ENCODE peak calls at places on chromosome 21, in nine cellular contexts. M, G, R, F, K, E, J, I and B are unnamed samples.

GRCh38 chr21:43341349-43342163 is 85.4 kb downstream of the SIK1 start:
- DNase-seq in E (no peak), M (no peak), J (no peak), G (peak; percentile 16), I (no peak), F (no peak), R (no peak), K (no peak), B (no peak)

GRCh38 chr21:46080171-46081021 is 17.5 kb upstream of the COL6A2 start:
- DNase-seq in M (no peak), G (no peak), E (no peak), I (no peak), K (peak; percentile 60), F (no peak), J (no peak), R (no peak), B (no peak)

GRCh38 chr21:41834252-41834925 is 44.8 kb downstream of the PRDM15 start:
- DNase-seq in M (no peak), J (no peak), G (no peak), F (no peak), E (no peak), R (no peak), K (no peak), I (no peak), B (no peak)

GRCh38 chr21:36707763-36708511 is 9.0 kb downstream of the SIM2 start:
- DNase-seq in G (no peak), I (no peak), F (no peak), M (no peak), K (peak; percentile 37), E (no peak), R (no peak), J (no peak), B (no peak)

GRCh38 chr21:45378258-45378966 is 26.6 kb upstream of the COL18A1 start:
- DNase-seq in M (no peak), R (no peak), K (no peak), J (peak; percentile 4), G (peak; percentile 86), F (no peak), E (no peak), I (peak; percentile 88), B (no peak)

GRCh38 chr21:16194851-16195251 is 465.1 kb downstream of the USP25 start:
- DNase-seq in E (no peak), K (no peak), M (no peak), G (peak; percentile 53), R (no peak), J (no peak), I (peak; percentile 33), F (no peak), B (no peak)

GRCh38 chr21:20999567-21000169 is 1.5 kb downstream of the NCAM2 start:
- DNase-seq in K (no peak), I (peak; percentile 59), G (peak; percentile 41), F (no peak), J (peak; percentile 30), M (peak; percentile 54), R (peak; percentile 35), E (peak; percentile 25), B (no peak)

GRCh38 chr21:39188521-39189139 is 5.4 kb upstream of the PSMG1 start:
- DNase-seq in K (no peak), R (no peak), J (no peak), G (no peak), F (no peak), E (no peak), I (no peak), M (no peak), B (no peak)

GRCh38 chr21:22758478-22758877 is 1760.3 kb downstream of the NCAM2 start:
- DNase-seq in M (no peak), G (no peak), J (no peak), I (no peak), K (no peak), E (no peak), F (no peak), R (no peak), B (no peak)

GRCh38 chr21:29647353-29647781 is 292.4 kb downstream of the GRIK1 start:
- DNase-seq in R (no peak), M (no peak), F (no peak), J (no peak), I (no peak), K (no peak), E (no peak), G (no peak), B (no peak)

GRCh38 chr21:26070822-26071425 is 99.6 kb downstream of the APP start:
- DNase-seq in G (peak; percentile 60), I (peak; percentile 41), R (no peak), K (no peak), E (no peak), F (no peak), J (peak; percentile 36), M (peak; percentile 53), B (no peak)

GRCh38 chr21:33924766-33925100 is 9.1 kb upstream of the ATP5PO start:
- DNase-seq in M (no peak), R (no peak), F (no peak), G (no peak), K (peak; percentile 44), I (no peak), J (no peak), E (no peak), B (no peak)

GRCh38 chr21:41403966-41404365 is 22.1 kb upstream of the MX1 start:
- DNase-seq in I (no peak), E (no peak), M (no peak), G (no peak), K (no peak), F (no peak), R (no peak), J (no peak), B (no peak)

GRCh38 chr21:35178812-35179211 is 129.7 kb upstream of the RUNX1 start:
- DNase-seq in J (no peak), M (peak; percentile 10), I (no peak), K (no peak), F (no peak), G (peak; percentile 71), E (no peak), R (no peak), B (no peak)

GRCh38 chr21:44836666-44837471 is 19.0 kb upstream of the SUMO3 start:
- DNase-seq in K (peak; percentile 71), J (peak; percentile 60), I (peak; percentile 22), G (peak; percentile 59), M (no peak), R (peak; percentile 64), E (no peak), F (no peak), B (no peak)

GRCh38 chr21:33029512-33029921 is 3.8 kb downstream of the OLIG2 start:
- DNase-seq in R (no peak), E (no peak), F (no peak), J (no peak), G (no peak), I (no peak), M (no peak), K (no peak), B (no peak)

GRCh38 chr21:25062061-25062460 is 545.2 kb downstream of the MRPL39 start:
- DNase-seq in G (no peak), F (no peak), M (no peak), I (no peak), R (no peak), E (no peak), K (no peak), J (no peak), B (no peak)

GRCh38 chr21:16279658-16280581 is 550.1 kb downstream of the USP25 start:
- DNase-seq in E (no peak), J (peak; percentile 35), F (no peak), R (no peak), K (no peak), M (no peak), G (peak; percentile 35), I (peak; percentile 91), B (peak; percentile 12)

GRCh38 chr21:43699933-43700599 is 18.9 kb upstream of the PDXK start:
- DNase-seq in K (no peak), J (no peak), I (no peak), G (no peak), M (no peak), F (no peak), R (no peak), E (no peak), B (no peak)